ENCODE peak calls at places on chromosome 4, in six cellular contexts. N is PC-3; R is cardiac muscle cell; K is pancreas; J is mammary epithelial cell; B is CD8-positive, alpha-beta T cell. O is an unnamed sample.
A peak's percentile ranks its signal among the peaks of the same experiment; 100 is the strongest.

GRCh38 chr4:187283306-187283705 is 559.6 kb upstream of the FAT1 start:
- DNase-seq in N (no peak), R (no peak), K (no peak), J (no peak), B (no peak), O (no peak)

GRCh38 chr4:6250235-6250983 is 19.2 kb upstream of the WFS1 start:
- DNase-seq in N (peak; percentile 85), R (peak; percentile 74), K (no peak), J (peak; percentile 57), B (no peak), O (no peak)

GRCh38 chr4:125198916-125199315 is 115.8 kb upstream of the FAT4 start:
- DNase-seq in N (peak; percentile 48), R (peak; percentile 13), K (no peak), J (peak; percentile 47), B (no peak), O (no peak)

GRCh38 chr4:109432676-109433075 is 939 bp upstream of the SEC24B start:
- DNase-seq in N (no peak), R (peak; percentile 83), K (no peak), J (peak; percentile 54), B (no peak), O (no peak)

GRCh38 chr4:26076000-26076587 is 162.1 kb downstream of the SMIM20 start:
- DNase-seq in N (peak; percentile 68), R (peak; percentile 37), K (no peak), J (peak; percentile 62), B (no peak), O (no peak)

GRCh38 chr4:38150766-38151165 is 190.6 kb downstream of the PTTG2 start:
- DNase-seq in N (no peak), R (peak; percentile 45), K (no peak), J (no peak), B (no peak), O (no peak)

GRCh38 chr4:75948822-75949444 is 8.1 kb upstream of the NAAA start:
- DNase-seq in N (no peak), R (no peak), K (no peak), J (no peak), B (no peak), O (no peak)

GRCh38 chr4:142372570-142373300 is 473.4 kb downstream of the INPP4B start:
- DNase-seq in N (peak; percentile 7), R (no peak), K (no peak), J (no peak), B (no peak), O (no peak)

GRCh38 chr4:68905598-68906237 is 45.9 kb downstream of the UGT2A3 start:
- DNase-seq in N (peak; percentile 74), R (no peak), K (peak; percentile 58), J (peak; percentile 20), B (no peak), O (no peak)

GRCh38 chr4:56261027-56261426 is 126.3 kb downstream of the AASDH start:
- DNase-seq in N (no peak), R (no peak), K (no peak), J (no peak), B (no peak), O (no peak)

GRCh38 chr4:93327346-93327745 is 501.2 kb upstream of the ATOH1 start:
- DNase-seq in N (no peak), R (no peak), K (no peak), J (no peak), B (no peak), O (no peak)

GRCh38 chr4:37644962-37645361 is 41.2 kb downstream of the RELL1 start:
- DNase-seq in N (no peak), R (peak; percentile 42), K (no peak), J (no peak), B (no peak), O (no peak)

GRCh38 chr4:119142837-119143236 is 7.2 kb downstream of the MYOZ2 start:
- DNase-seq in N (no peak), R (no peak), K (no peak), J (no peak), B (no peak), O (no peak)

GRCh38 chr4:55545133-55545532 is 1.6 kb downstream of the CLOCK start:
- DNase-seq in N (peak; percentile 46), R (peak; percentile 15), K (no peak), J (peak; percentile 50), B (no peak), O (no peak)

GRCh38 chr4:37477126-37477525 is 209.1 kb downstream of the RELL1 start:
- DNase-seq in N (no peak), R (peak; percentile 4), K (no peak), J (peak; percentile 27), B (no peak), O (no peak)

GRCh38 chr4:8015512-8015911 is 75.9 kb upstream of the AFAP1 start:
- DNase-seq in N (peak; percentile 15), R (peak; percentile 16), K (no peak), J (no peak), B (no peak), O (no peak)
- TF ChIP-seq CTCF in N (peak; percentile 54), R (peak; percentile 46), K (no peak), J (peak; percentile 47), B (no peak), O (peak; percentile 15)

DNA sequence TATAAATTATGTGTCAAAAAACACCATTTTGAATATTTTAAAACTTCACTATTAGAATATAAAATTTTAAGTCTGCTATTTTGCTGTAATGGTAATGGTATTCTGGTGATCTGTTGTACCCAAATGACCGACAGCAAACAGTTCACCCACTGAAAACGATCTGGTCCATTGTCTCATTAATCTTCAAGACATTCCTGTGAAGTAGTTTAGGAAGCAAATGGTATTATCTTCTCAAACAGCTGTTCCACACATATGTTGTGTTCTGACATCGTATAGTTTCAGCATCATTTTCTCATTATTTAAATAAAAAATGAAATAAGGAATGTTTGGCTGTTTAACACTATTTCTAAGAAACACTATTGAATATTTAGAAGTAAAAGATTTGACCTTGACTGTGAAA is 98.1 kb downstream of the WWC2 start:
- DNase-seq in N (no peak), R (no peak), K (no peak), J (no peak), B (no peak), O (no peak)
- H3K4me3 ChIP-seq in N (no peak overlapping the region), R (no peak overlapping the region), K (no peak overlapping the region), J (no peak overlapping the region), B (no peak overlapping the region), O (no peak overlapping the region)

DNA sequence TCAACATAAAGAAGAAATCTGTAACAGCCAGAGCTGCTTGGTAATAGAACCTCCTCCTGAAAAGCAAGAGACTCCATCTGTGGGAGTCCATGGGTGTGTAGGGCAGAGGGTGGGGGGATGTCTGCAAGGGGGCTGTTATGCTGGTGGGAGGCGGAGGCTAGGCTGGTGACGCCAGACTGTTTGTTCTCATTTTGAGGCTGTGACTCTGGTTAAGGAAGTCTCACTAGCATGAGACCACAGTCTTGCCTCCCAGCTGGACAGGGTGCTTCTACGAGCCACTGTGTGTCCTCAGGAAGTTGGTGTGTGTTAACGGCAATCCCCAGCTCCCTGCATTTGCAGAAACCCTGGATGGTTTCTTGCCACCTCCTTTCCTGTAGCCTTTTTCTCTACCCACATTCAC is 79.8 kb downstream of the NSUN7 start:
- DNase-seq in N (no peak), R (no peak), K (peak; percentile 26), J (no peak), B (no peak), O (no peak)
- H3K36me3 ChIP-seq in N (no peaks in the 10 kb centered on the region), R (no peaks in the 10 kb centered on the region), K (no peaks in the 10 kb centered on the region), J (peaks cover 8% of the 10 kb centered on the region), B (no peaks in the 10 kb centered on the region), O (no peaks in the 10 kb centered on the region)

GRCh38 chr4:145011636-145012035 is 86.4 kb downstream of the ANAPC10 start:
- DNase-seq in N (no peak), R (peak; percentile 65), K (no peak), J (no peak), B (no peak), O (no peak)

GRCh38 chr4:145019346-145019745 is 78.7 kb downstream of the ANAPC10 start:
- DNase-seq in N (no peak), R (no peak), K (no peak), J (no peak), B (no peak), O (no peak)

GRCh38 chr4:145012841-145013240 is 85.2 kb downstream of the ANAPC10 start:
- DNase-seq in N (peak; percentile 41), R (peak; percentile 81), K (no peak), J (peak; percentile 62), B (no peak), O (no peak)

GRCh38 chr4:145014365-145014764 is 83.6 kb downstream of the ANAPC10 start:
- DNase-seq in N (no peak), R (no peak), K (no peak), J (no peak), B (no peak), O (no peak)
- TF ChIP-seq CTCF in N (no peak), R (no peak), K (no peak), J (no peak), B (no peak), O (no peak)

DNA sequence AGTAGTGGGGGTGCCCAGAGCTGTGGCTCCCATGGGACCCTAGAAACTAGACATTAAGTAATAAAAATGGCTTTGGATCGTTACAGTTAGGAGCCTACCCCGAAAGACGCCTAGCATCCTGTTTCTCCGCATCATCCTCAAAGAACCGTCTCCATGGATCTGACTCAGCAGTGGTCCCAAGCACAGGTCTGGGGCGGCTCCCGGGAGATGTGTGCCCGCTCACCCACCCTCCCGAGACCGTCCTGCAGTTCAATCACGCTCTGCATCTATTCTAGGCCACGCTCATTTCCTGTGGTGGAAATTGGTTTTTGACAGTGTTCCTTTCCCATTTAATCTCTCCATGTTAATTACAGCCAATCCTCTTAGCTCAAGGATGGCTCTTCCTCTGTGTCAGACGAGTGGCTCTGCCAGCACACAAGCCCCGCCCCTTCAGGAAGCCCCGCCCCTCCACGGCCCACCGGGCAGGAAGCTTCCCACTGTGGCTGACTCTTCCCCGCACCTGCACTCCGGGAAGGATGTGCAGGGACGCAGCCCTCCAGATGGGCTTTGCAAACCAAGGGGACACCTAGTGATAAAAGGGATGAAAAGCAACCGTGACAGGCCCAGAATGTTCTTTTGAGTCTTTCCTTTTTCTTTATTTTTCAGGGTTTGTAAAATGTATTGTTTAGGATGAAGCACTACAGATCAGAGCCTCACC is 34.5 kb upstream of the HELT start:
- DNase-seq in N (peak; percentile 70), R (peak; percentile 66), K (peak; percentile 29), J (peak; percentile 59), B (peak; percentile 52), O (peak; percentile 58)
- H3K4me3 ChIP-seq in N (no peak overlapping the region), R (no peak overlapping the region), K (no peak overlapping the region), J (no peak overlapping the region), B (peak overlapping the region; percentile 40), O (no peak overlapping the region)

GRCh38 chr4:1355378-1355777 is 8.4 kb downstream of the UVSSA start:
- DNase-seq in N (no peak), R (no peak), K (no peak), J (no peak), B (no peak), O (no peak)
- H3K36me3 ChIP-seq in N (no peaks in the 10 kb centered on the region), R (no peaks in the 10 kb centered on the region), K (no peaks in the 10 kb centered on the region), J (peaks cover 2% of the 10 kb centered on the region), B (peaks cover 2% of the 10 kb centered on the region), O (peaks cover 60% of the 10 kb centered on the region)

O was measured in Peyer's patch.